ENCODE peak calls at places on chromosomes 12 and 14, in ten cellular contexts. N, G, H, U, D, X, A, B, V and Y are unnamed samples.
A peak's percentile ranks its signal among the peaks of the same experiment; 100 is the strongest.

GRCh38 chr14:70808402-70809237 is 693 bp downstream of the MAP3K9 start:
- DNase-seq in N (peak; percentile 24), G (no peak), H (no peak), U (peak; percentile 63), D (no peak), X (no peak), A (no peak), B (peak; percentile 44), V (peak; percentile 67), Y (peak; percentile 73)

GRCh38 chr12:48796976-48797375 is 8.1 kb upstream of the ADCY6 start:
- DNase-seq in N (no peak), G (no peak), H (no peak), U (no peak), D (no peak), X (no peak), A (no peak), B (no peak), V (no peak), Y (no peak)

GRCh38 chr12:53431187-53431586 is 7.5 kb downstream of the AMHR2 start:
- DNase-seq in N (no peak), G (no peak), H (no peak), U (no peak), D (no peak), X (no peak), A (no peak), B (no peak), V (no peak), Y (no peak)

GRCh38 chr14:83071888-83072501 is 1538.3 kb upstream of the SEL1L start:
- DNase-seq in N (peak; percentile 66), G (peak; percentile 22), H (no peak), U (no peak), D (no peak), X (no peak), A (peak; percentile 2), B (no peak), V (peak; percentile 3), Y (no peak)

GRCh38 chr12:19689801-19690472 is 250.6 kb downstream of the AEBP2 start:
- DNase-seq in N (no peak), G (no peak), H (no peak), U (no peak), D (no peak), X (no peak), A (no peak), B (no peak), V (no peak), Y (no peak)

GRCh38 chr12:10068634-10069033 is 30.2 kb downstream of the CLEC1A start:
- DNase-seq in N (no peak), G (no peak), H (no peak), U (no peak), D (no peak), X (no peak), A (no peak), B (no peak), V (no peak), Y (no peak)

GRCh38 chr12:45713108-45713507 is 16.4 kb upstream of the ARID2 start:
- DNase-seq in N (no peak), G (peak; percentile 24), H (no peak), U (no peak), D (no peak), X (no peak), A (no peak), B (no peak), V (no peak), Y (no peak)

GRCh38 chr12:52314511-52314910 is 6.7 kb downstream of the KRT83 start:
- DNase-seq in N (no peak), G (no peak), H (no peak), U (no peak), D (no peak), X (no peak), A (no peak), B (no peak), V (no peak), Y (no peak)

GRCh38 chr12:68871899-68872298 is 61.1 kb downstream of the CPM start:
- DNase-seq in N (peak; percentile 57), G (no peak), H (no peak), U (no peak), D (no peak), X (no peak), A (peak; percentile 20), B (no peak), V (no peak), Y (no peak)

GRCh38 chr14:100440758-100441203 is 117.6 kb downstream of the SLC25A47 start:
- DNase-seq in N (no peak), G (no peak), H (no peak), U (no peak), D (no peak), X (no peak), A (no peak), B (no peak), V (no peak), Y (no peak)

GRCh38 chr12:66941150-66941549 is 262.3 kb upstream of the GRIP1 start:
- DNase-seq in N (no peak), G (no peak), H (no peak), U (no peak), D (no peak), X (no peak), A (no peak), B (no peak), V (no peak), Y (no peak)

GRCh38 chr14:91942128-91942527 is 5.4 kb downstream of the FBLN5 start:
- DNase-seq in N (no peak), G (no peak), H (no peak), U (no peak), D (no peak), X (no peak), A (no peak), B (no peak), V (no peak), Y (no peak)

GRCh38 chr14:53093206-53093605 is 59.9 kb downstream of the DDHD1 start:
- DNase-seq in N (no peak), G (peak; percentile 77), H (no peak), U (no peak), D (no peak), X (no peak), A (no peak), B (no peak), V (no peak), Y (no peak)

GRCh38 chr12:132118876-132119275 is 25.2 kb downstream of the DDX51 start:
- DNase-seq in N (no peak), G (no peak), H (no peak), U (no peak), D (no peak), X (no peak), A (no peak), B (no peak), V (no peak), Y (no peak)

GRCh38 chr12:108701779-108702435 is 29.4 kb downstream of the CORO1C start:
- DNase-seq in N (no peak), G (no peak), H (no peak), U (no peak), D (no peak), X (no peak), A (no peak), B (no peak), V (no peak), Y (no peak)

GRCh38 chr12:30700216-30700900 is 4.7 kb upstream of the IPO8 start:
- DNase-seq in N (peak; percentile 99), G (peak; percentile 51), H (no peak), U (no peak), D (no peak), X (no peak), A (no peak), B (no peak), V (no peak), Y (no peak)

GRCh38 chr14:76194327-76194726 is 42.6 kb downstream of the GPATCH2L start:
- DNase-seq in N (no peak), G (no peak), H (no peak), U (no peak), D (no peak), X (no peak), A (no peak), B (no peak), V (no peak), Y (no peak)

GRCh38 chr12:122999196-122999946 is 18.9 kb downstream of the ARL6IP4 start:
- DNase-seq in N (no peak), G (no peak), H (no peak), U (peak; percentile 32), D (no peak), X (no peak), A (no peak), B (no peak), V (no peak), Y (no peak)

GRCh38 chr12:100127766-100128508 is 14.7 kb downstream of the BLTP3B start:
- DNase-seq in N (no peak), G (peak; percentile 87), H (no peak), U (no peak), D (no peak), X (no peak), A (no peak), B (no peak), V (no peak), Y (no peak)

GRCh38 chr14:92382677-92383076 is 59.7 kb downstream of the SLC24A4 start:
- DNase-seq in N (peak; percentile 42), G (no peak), H (no peak), U (no peak), D (no peak), X (no peak), A (no peak), B (peak; percentile 66), V (no peak), Y (no peak)

GRCh38 chr14:96271421-96271762 is 15.4 kb downstream of the BDKRB1 start:
- DNase-seq in N (no peak), G (no peak), H (no peak), U (no peak), D (no peak), X (no peak), A (no peak), B (no peak), V (no peak), Y (no peak)

GRCh38 chr14:70086685-70087379 is 101.9 kb downstream of the SLC8A3 start:
- DNase-seq in N (peak; percentile 63), G (peak; percentile 62), H (no peak), U (no peak), D (no peak), X (peak; percentile 50), A (peak; percentile 25), B (no peak), V (peak; percentile 38), Y (no peak)

GRCh38 chr12:91616401-91616800 is 433.8 kb upstream of the DCN start:
- DNase-seq in N (no peak), G (peak; percentile 23), H (no peak), U (no peak), D (no peak), X (no peak), A (no peak), B (no peak), V (no peak), Y (no peak)

GRCh38 chr14:84112589-84112988 is 1417.4 kb upstream of the FLRT2 start:
- DNase-seq in N (no peak), G (no peak), H (no peak), U (no peak), D (no peak), X (no peak), A (peak; percentile 27), B (no peak), V (no peak), Y (no peak)

GRCh38 chr12:109625131-109625559 is 51.6 kb downstream of the MVK start:
- DNase-seq in N (no peak), G (no peak), H (no peak), U (no peak), D (no peak), X (no peak), A (peak; percentile 69), B (peak; percentile 71), V (no peak), Y (no peak)

GRCh38 chr12:29517265-29517664 is 19.8 kb upstream of the OVCH1 start:
- DNase-seq in N (peak; percentile 37), G (no peak), H (no peak), U (no peak), D (no peak), X (peak; percentile 56), A (no peak), B (no peak), V (no peak), Y (no peak)

GRCh38 chr14:83533734-83534133 is 1996.2 kb upstream of the FLRT2 start:
- DNase-seq in N (no peak), G (no peak), H (no peak), U (no peak), D (no peak), X (no peak), A (no peak), B (no peak), V (no peak), Y (no peak)

GRCh38 chr14:93906341-93907329 is 20.5 kb upstream of the FAM181A start:
- DNase-seq in N (peak; percentile 87), G (peak; percentile 8), H (no peak), U (no peak), D (no peak), X (peak; percentile 51), A (peak; percentile 42), B (peak; percentile 56), V (peak; percentile 30), Y (peak; percentile 47)